ENCODE peak calls at places on chromosomes 6 and 20, in six cellular contexts. M is stimulated activated CD8-positive, alpha-beta memory T cell treated with anti-CD3 and anti-CD28 coated beads, Interleukin-7, amount 100 ng/mL, for 4 hours; D is non-pigmented ciliary epithelial cell; F is left cardiac atrium; R is activated T-helper 9 cell treated with anti-CD3 and anti-CD28 coated beads, Interleukin-2, amount 50 U/mL, for 16 hours; L is hypothalamus. Q is an unnamed sample.

GRCh38 chr6:167150815-167151557 is 6.8 kb downstream of the GPR31 start:
- DNase-seq in D (no peak), R (no peak), F (no peak), L (no peak), M (no peak), Q (no peak)

GRCh38 chr6:2744206-2744771 is 6.4 kb downstream of the MYLK4 start:
- DNase-seq in F (peak), D (no peak), L (no peak), M (no peak), R (no peak), Q (no peak)

GRCh38 chr20:40563296-40563950 is 125.6 kb downstream of the MAFB start:
- DNase-seq in R (no peak), D (no peak), M (no peak), F (peak), L (no peak), Q (no peak)

GRCh38 chr6:154386848-154387717 is 30.5 kb upstream of the IPCEF1 start:
- DNase-seq in D (peak), M (no peak), L (no peak), R (no peak), F (no peak), Q (peak)

GRCh38 chr20:53899351-53900167 is 170.8 kb downstream of the BCAS1 start:
- DNase-seq in D (no peak), M (peak), L (no peak), R (peak), F (no peak), Q (peak)

GRCh38 chr6:69796081-69796626 is 656 bp downstream of the LMBRD1 start:
- DNase-seq in M (no peak), F (no peak), L (no peak), R (no peak), D (peak), Q (no peak)

GRCh38 chr6:80673367-80673766 is 566.9 kb downstream of the BCKDHB start:
- DNase-seq in L (no peak), D (no peak), M (no peak), R (no peak), F (no peak), Q (no peak)

GRCh38 chr6:101286146-101286545 is 107.4 kb upstream of the GRIK2 start:
- DNase-seq in R (no peak), D (no peak), L (no peak), F (no peak), M (no peak), Q (no peak)

GRCh38 chr20:13884803-13885202 is 100.0 kb downstream of the NDUFAF5 start:
- DNase-seq in M (no peak), F (no peak), R (no peak), L (no peak), D (no peak), Q (no peak)

GRCh38 chr6:10407674-10408054 is 7.2 kb downstream of the TFAP2A start:
- DNase-seq in F (no peak), R (no peak), L (no peak), M (no peak), D (no peak), Q (no peak)

GRCh38 chr6:144262470-144263369 is 22.4 kb upstream of the UTRN start:
- DNase-seq in R (no peak), D (no peak), M (peak), L (no peak), F (no peak), Q (no peak)

GRCh38 chr6:129015721-129016120 is 132.8 kb downstream of the LAMA2 start:
- DNase-seq in F (no peak), M (no peak), D (no peak), R (no peak), L (no peak), Q (no peak)

GRCh38 chr6:137777299-137778075 is 89.6 kb upstream of the TNFAIP3 start:
- DNase-seq in L (no peak), M (no peak), R (no peak), F (no peak), D (no peak), Q (no peak)

Q was measured in HS-5.